ENCODE peak calls at places on chromosome 13, in ten cellular contexts. L is Caco-2; X is GM23338; K is PC-3; G is left ventricle myocardium inferior; B is fibroblast of lung; J is WTC11; T is CD8-positive, alpha-beta T cell; N is thoracic aorta; Z is GM13976. H is an unnamed sample.

GRCh38 chr13:26847281-26847680 is 86.7 kb upstream of the GPR12 start:
- DNase-seq in L (no peak), X (peak; percentile 62), K (no peak), G (no peak), B (no peak), J (peak; percentile 34), T (no peak), N (no peak), Z (no peak), H (no peak)

GRCh38 chr13:82358284-82358683 is 1524.0 kb downstream of the SLITRK1 start:
- DNase-seq in L (no peak), X (no peak), K (peak; percentile 55), G (no peak), B (peak; percentile 29), J (no peak), T (no peak), N (no peak), Z (no peak), H (no peak)

GRCh38 chr13:112575295-112575622 is 12.7 kb downstream of the TUBGCP3 start:
- DNase-seq in L (no peak), X (no peak), K (no peak), G (no peak), B (no peak), J (no peak), T (no peak), N (no peak), Z (no peak), H (no peak)

GRCh38 chr13:45529758-45530157 is 65.0 kb downstream of the COG3 start:
- DNase-seq in L (no peak), X (no peak), K (peak; percentile 39), G (no peak), B (no peak), J (no peak), T (no peak), N (no peak), Z (no peak), H (no peak)

GRCh38 chr13:45368571-45368970 is 27.6 kb upstream of the TPT1 start:
- DNase-seq in L (no peak), X (no peak), K (peak; percentile 56), G (no peak), B (no peak), J (no peak), T (no peak), N (no peak), Z (no peak), H (no peak)

GRCh38 chr13:21584973-21585592 is 18.9 kb downstream of the MICU2 start:
- DNase-seq in L (no peak), X (no peak), K (no peak), G (no peak), B (no peak), J (no peak), T (no peak), N (no peak), Z (no peak), H (no peak)

GRCh38 chr13:87919956-87920355 is 248.8 kb downstream of the SLITRK5 start:
- DNase-seq in L (no peak), X (peak; percentile 4), K (no peak), G (no peak), B (no peak), J (no peak), T (no peak), N (no peak), Z (no peak), H (no peak)

GRCh38 chr13:72204291-72204690 is 337.3 kb upstream of the DACH1 start:
- DNase-seq in L (no peak), X (no peak), K (peak; percentile 61), G (no peak), B (peak; percentile 70), J (no peak), T (no peak), N (no peak), Z (no peak), H (no peak)

GRCh38 chr13:61900033-61900432 is 484.4 kb upstream of the PCDH20 start:
- DNase-seq in L (no peak), X (peak; percentile 53), K (no peak), G (no peak), B (no peak), J (no peak), T (no peak), N (no peak), Z (no peak), H (no peak)

GRCh38 chr13:106331116-106331515 is 204.3 kb downstream of the EFNB2 start:
- DNase-seq in L (no peak), X (no peak), K (no peak), G (no peak), B (no peak), J (no peak), T (no peak), N (no peak), Z (no peak), H (no peak)

GRCh38 chr13:105655046-105655445 is 880.4 kb downstream of the EFNB2 start:
- DNase-seq in L (no peak), X (no peak), K (peak; percentile 55), G (no peak), B (peak; percentile 90), J (no peak), T (no peak), N (no peak), Z (no peak), H (no peak)

GRCh38 chr13:48579167-48579918 is 46.5 kb upstream of the RCBTB2 start:
- DNase-seq in L (no peak), X (no peak), K (no peak), G (no peak), B (no peak), J (no peak), T (no peak), N (no peak), Z (peak; percentile 49), H (no peak)

GRCh38 chr13:48580185-48580803 is 47.4 kb upstream of the RCBTB2 start:
- DNase-seq in L (peak; percentile 57), X (peak; percentile 84), K (peak; percentile 80), G (peak; percentile 60), B (peak; percentile 71), J (peak; percentile 71), T (peak; percentile 66), N (peak; percentile 45), Z (no peak), H (no peak)

GRCh38 chr13:48576448-48576993 is 43.6 kb upstream of the RCBTB2 start:
- DNase-seq in L (no peak), X (no peak), K (no peak), G (no peak), B (no peak), J (no peak), T (no peak), N (no peak), Z (no peak), H (no peak)

GRCh38 chr13:48580886-48581285 is 48.0 kb upstream of the RCBTB2 start:
- DNase-seq in L (no peak), X (no peak), K (no peak), G (no peak), B (no peak), J (no peak), T (no peak), N (no peak), Z (no peak), H (no peak)

GRCh38 chr13:48578516-48579166 is 45.8 kb upstream of the RCBTB2 start:
- DNase-seq in L (no peak), X (no peak), K (no peak), G (no peak), B (no peak), J (no peak), T (no peak), N (no peak), Z (no peak), H (no peak)
- TF ChIP-seq CTCF in L (no peak), X (no peak), K (no peak), G (no peak), B (no peak), J (no peak), T (no peak), N (no peak), Z (no peak), H (no peak)

DNA sequence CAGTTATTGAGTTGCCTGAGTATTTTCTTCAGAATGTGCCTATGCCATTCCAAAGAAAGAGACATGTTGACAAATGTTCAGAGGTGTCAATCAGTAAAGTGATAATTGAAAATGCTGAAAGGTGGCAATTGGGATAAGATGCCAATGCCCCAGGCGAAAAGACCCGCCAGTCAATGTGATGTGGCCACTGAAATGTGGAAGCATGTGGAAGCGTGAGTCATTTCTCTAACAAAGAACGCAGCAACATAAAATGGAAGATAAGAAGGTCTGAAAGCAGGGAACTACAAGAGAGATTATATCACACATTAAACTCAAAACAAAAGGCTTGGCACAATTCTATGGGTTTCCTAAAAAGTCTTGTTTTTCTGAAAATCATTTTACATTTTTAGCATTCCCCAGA is 882.3 kb upstream of the SLC10A2 start:
- DNase-seq in L (no peak), X (no peak), K (no peak), G (no peak), B (no peak), J (no peak), T (no peak), N (no peak), Z (no peak), H (no peak)
- TF ChIP-seq CTCF in L (no peak), X (no peak), K (no peak), G (no peak), B (no peak), J (no peak), T (no peak), N (no peak), Z (no peak), H (no peak)

GRCh38 chr13:25218011-25218410 is 45.9 kb upstream of the AMER2 start:
- DNase-seq in L (no peak), X (no peak), K (no peak), G (no peak), B (no peak), J (no peak), T (no peak), N (no peak), Z (no peak), H (no peak)

GRCh38 chr13:25217023-25217909 is 45.2 kb upstream of the AMER2 start:
- DNase-seq in L (no peak), X (no peak), K (peak; percentile 2), G (no peak), B (peak; percentile 28), J (no peak), T (no peak), N (no peak), Z (no peak), H (no peak)

GRCh38 chr13:25213716-25214115 is 41.6 kb upstream of the AMER2 start:
- DNase-seq in L (peak; percentile 61), X (no peak), K (peak; percentile 56), G (no peak), B (no peak), J (no peak), T (no peak), N (no peak), Z (no peak), H (no peak)

GRCh38 chr13:25215253-25215575 is 43.1 kb upstream of the AMER2 start:
- DNase-seq in L (no peak), X (no peak), K (no peak), G (no peak), B (no peak), J (no peak), T (no peak), N (no peak), Z (no peak), H (no peak)

GRCh38 chr13:25214371-25215252 is 42.5 kb upstream of the AMER2 start:
- DNase-seq in L (no peak), X (peak; percentile 50), K (peak; percentile 61), G (no peak), B (peak; percentile 19), J (no peak), T (no peak), N (no peak), Z (no peak), H (no peak)
- TF ChIP-seq CTCF in L (no peak), X (no peak), K (peak; percentile 40), G (no peak), B (peak; percentile 4), J (no peak), T (no peak), N (no peak), Z (no peak), H (no peak)

GRCh38 chr13:97849305-97849704 is 104.2 kb upstream of the IPO5 start:
- DNase-seq in L (no peak), X (peak; percentile 73), K (peak; percentile 75), G (no peak), B (peak; percentile 37), J (no peak), T (no peak), N (no peak), Z (peak; percentile 38), H (no peak)
- TF ChIP-seq CTCF in L (peak; percentile 38), X (peak; percentile 57), K (peak; percentile 70), G (peak; percentile 34), B (peak; percentile 44), J (no peak), T (no peak), N (no peak), Z (no peak), H (peak; percentile 14)

H was measured in D721Med.